ENCODE peak calls at places on chromosomes 5 and 9, in nine cellular contexts. One of them, this sample, is unnamed.

GRCh38 chr5:177509361-177509951 is at the start of gene DOK3:
- DNase-seq in H1: no peak
- DNase-seq in fibroblast of lung: no peak
- DNase-seq in GM23338: peak; percentile 60
- DNase-seq in SK-N-SH: no peak
- DNase-seq in MM.1S: peak; percentile 54
- DNase-seq in IMR-90: no peak
- DNase-seq in PC-9: no peak
- DNase-seq in mammary epithelial cell: no peak
- DNase-seq in this sample: peak; percentile 82

GRCh38 chr5:138213161-138214029 is at the start of gene CDC23:
- DNase-seq in H1: peak; percentile 90
- DNase-seq in fibroblast of lung: peak; percentile 97
- DNase-seq in GM23338: peak; percentile 100
- DNase-seq in SK-N-SH: peak; percentile 92
- DNase-seq in MM.1S: peak; percentile 98
- DNase-seq in IMR-90: peak; percentile 97
- DNase-seq in PC-9: peak; percentile 97
- DNase-seq in mammary epithelial cell: peak; percentile 99
- DNase-seq in this sample: peak; percentile 98

GRCh38 chr5:5313081-5313736 is 109.3 kb upstream of the ICE1 start:
- DNase-seq in H1: no peak
- DNase-seq in fibroblast of lung: no peak
- DNase-seq in GM23338: no peak
- DNase-seq in SK-N-SH: no peak
- DNase-seq in MM.1S: no peak
- DNase-seq in IMR-90: peak; percentile 4
- DNase-seq in PC-9: no peak
- DNase-seq in mammary epithelial cell: no peak
- DNase-seq in this sample: no peak

GRCh38 chr5:35319231-35320002 is 89.1 kb upstream of the PRLR start:
- DNase-seq in H1: no peak
- DNase-seq in fibroblast of lung: no peak
- DNase-seq in GM23338: no peak
- DNase-seq in SK-N-SH: no peak
- DNase-seq in MM.1S: peak; percentile 88
- DNase-seq in IMR-90: peak; percentile 2
- DNase-seq in PC-9: peak; percentile 21
- DNase-seq in mammary epithelial cell: peak; percentile 47
- DNase-seq in this sample: no peak

GRCh38 chr5:1031306-1031959 is 22.8 kb downstream of the NKD2 start:
- DNase-seq in H1: no peak
- DNase-seq in fibroblast of lung: no peak
- DNase-seq in GM23338: no peak
- DNase-seq in SK-N-SH: peak; percentile 21
- DNase-seq in MM.1S: no peak
- DNase-seq in IMR-90: no peak
- DNase-seq in PC-9: no peak
- DNase-seq in mammary epithelial cell: no peak
- DNase-seq in this sample: no peak

GRCh38 chr5:140420226-140420570 is 18.6 kb downstream of the ANKHD1 start:
- DNase-seq in H1: no peak
- DNase-seq in fibroblast of lung: peak; percentile 15
- DNase-seq in GM23338: no peak
- DNase-seq in SK-N-SH: no peak
- DNase-seq in MM.1S: no peak
- DNase-seq in IMR-90: no peak
- DNase-seq in PC-9: no peak
- DNase-seq in mammary epithelial cell: no peak
- DNase-seq in this sample: no peak

GRCh38 chr9:126979461-126979860 is 64.9 kb downstream of the RALGPS1 start:
- DNase-seq in H1: no peak
- DNase-seq in fibroblast of lung: no peak
- DNase-seq in GM23338: no peak
- DNase-seq in SK-N-SH: no peak
- DNase-seq in MM.1S: no peak
- DNase-seq in IMR-90: no peak
- DNase-seq in PC-9: no peak
- DNase-seq in mammary epithelial cell: peak; percentile 18
- DNase-seq in this sample: no peak

GRCh38 chr9:8821910-8822666 is 1022.5 kb upstream of the DMAC1 start:
- DNase-seq in H1: no peak
- DNase-seq in fibroblast of lung: peak; percentile 48
- DNase-seq in GM23338: no peak
- DNase-seq in SK-N-SH: no peak
- DNase-seq in MM.1S: peak; percentile 90
- DNase-seq in IMR-90: no peak
- DNase-seq in PC-9: no peak
- DNase-seq in mammary epithelial cell: no peak
- DNase-seq in this sample: no peak

GRCh38 chr9:131237931-131238401 is 38.3 kb downstream of the FAM78A start:
- DNase-seq in H1: peak; percentile 79
- DNase-seq in fibroblast of lung: peak; percentile 85
- DNase-seq in GM23338: peak; percentile 76
- DNase-seq in SK-N-SH: no peak
- DNase-seq in MM.1S: peak; percentile 93
- DNase-seq in IMR-90: peak; percentile 88
- DNase-seq in PC-9: peak; percentile 26
- DNase-seq in mammary epithelial cell: peak; percentile 48
- DNase-seq in this sample: peak; percentile 60

GRCh38 chr5:56814361-56814962 is 887 bp upstream of the MAP3K1 start:
- DNase-seq in H1: peak; percentile 62
- DNase-seq in fibroblast of lung: no peak
- DNase-seq in GM23338: peak; percentile 60
- DNase-seq in SK-N-SH: peak; percentile 71
- DNase-seq in MM.1S: peak; percentile 78
- DNase-seq in IMR-90: no peak
- DNase-seq in PC-9: peak; percentile 46
- DNase-seq in mammary epithelial cell: no peak
- DNase-seq in this sample: peak; percentile 57

GRCh38 chr5:159937580-159937979 is 21.3 kb downstream of the ADRA1B start:
- DNase-seq in H1: peak; percentile 11
- DNase-seq in fibroblast of lung: no peak
- DNase-seq in GM23338: no peak
- DNase-seq in SK-N-SH: no peak
- DNase-seq in MM.1S: no peak
- DNase-seq in IMR-90: no peak
- DNase-seq in PC-9: no peak
- DNase-seq in mammary epithelial cell: no peak
- DNase-seq in this sample: no peak

GRCh38 chr9:111431684-111432083 is 52.5 kb downstream of the ECPAS start:
- DNase-seq in H1: no peak
- DNase-seq in fibroblast of lung: peak; percentile 6
- DNase-seq in GM23338: no peak
- DNase-seq in SK-N-SH: no peak
- DNase-seq in MM.1S: no peak
- DNase-seq in IMR-90: peak; percentile 28
- DNase-seq in PC-9: no peak
- DNase-seq in mammary epithelial cell: no peak
- DNase-seq in this sample: no peak

GRCh38 chr5:73909474-73909873 is 283.5 kb downstream of the ARHGEF28 start:
- DNase-seq in H1: no peak
- DNase-seq in fibroblast of lung: no peak
- DNase-seq in GM23338: peak; percentile 8
- DNase-seq in SK-N-SH: no peak
- DNase-seq in MM.1S: no peak
- DNase-seq in IMR-90: no peak
- DNase-seq in PC-9: no peak
- DNase-seq in mammary epithelial cell: no peak
- DNase-seq in this sample: no peak

GRCh38 chr5:76472338-76473336 is 69.6 kb downstream of the IQGAP2 start:
- DNase-seq in H1: no peak
- DNase-seq in fibroblast of lung: peak; percentile 1
- DNase-seq in GM23338: no peak
- DNase-seq in SK-N-SH: no peak
- DNase-seq in MM.1S: no peak
- DNase-seq in IMR-90: no peak
- DNase-seq in PC-9: no peak
- DNase-seq in mammary epithelial cell: peak; percentile 31
- DNase-seq in this sample: no peak

GRCh38 chr5:130762031-130762430 is 403.0 kb downstream of the HINT1 start:
- DNase-seq in H1: no peak
- DNase-seq in fibroblast of lung: peak; percentile 0
- DNase-seq in GM23338: no peak
- DNase-seq in SK-N-SH: no peak
- DNase-seq in MM.1S: no peak
- DNase-seq in IMR-90: no peak
- DNase-seq in PC-9: no peak
- DNase-seq in mammary epithelial cell: peak; percentile 3
- DNase-seq in this sample: no peak

GRCh38 chr5:151264113-151264512 is 11.1 kb downstream of the GM2A start:
- DNase-seq in H1: no peak
- DNase-seq in fibroblast of lung: peak; percentile 46
- DNase-seq in GM23338: no peak
- DNase-seq in SK-N-SH: no peak
- DNase-seq in MM.1S: no peak
- DNase-seq in IMR-90: peak; percentile 47
- DNase-seq in PC-9: peak; percentile 90
- DNase-seq in mammary epithelial cell: peak; percentile 88
- DNase-seq in this sample: no peak

GRCh38 chr5:111480346-111480745 is 32.0 kb downstream of the STARD4 start:
- DNase-seq in H1: no peak
- DNase-seq in fibroblast of lung: no peak
- DNase-seq in GM23338: no peak
- DNase-seq in SK-N-SH: no peak
- DNase-seq in MM.1S: no peak
- DNase-seq in IMR-90: no peak
- DNase-seq in PC-9: no peak
- DNase-seq in mammary epithelial cell: no peak
- DNase-seq in this sample: no peak

GRCh38 chr5:111478898-111479297 is 33.4 kb downstream of the STARD4 start:
- DNase-seq in H1: no peak
- DNase-seq in fibroblast of lung: no peak
- DNase-seq in GM23338: no peak
- DNase-seq in SK-N-SH: no peak
- DNase-seq in MM.1S: no peak
- DNase-seq in IMR-90: no peak
- DNase-seq in PC-9: no peak
- DNase-seq in mammary epithelial cell: no peak
- DNase-seq in this sample: no peak

GRCh38 chr5:111472579-111472978 is 39.8 kb downstream of the STARD4 start:
- DNase-seq in H1: no peak
- DNase-seq in fibroblast of lung: no peak
- DNase-seq in GM23338: no peak
- DNase-seq in SK-N-SH: peak; percentile 37
- DNase-seq in MM.1S: no peak
- DNase-seq in IMR-90: no peak
- DNase-seq in PC-9: no peak
- DNase-seq in mammary epithelial cell: no peak
- DNase-seq in this sample: no peak

GRCh38 chr5:111478266-111478665 is 34.1 kb downstream of the STARD4 start:
- DNase-seq in H1: no peak
- DNase-seq in fibroblast of lung: peak; percentile 59
- DNase-seq in GM23338: no peak
- DNase-seq in SK-N-SH: peak; percentile 22
- DNase-seq in MM.1S: no peak
- DNase-seq in IMR-90: no peak
- DNase-seq in PC-9: no peak
- DNase-seq in mammary epithelial cell: no peak
- DNase-seq in this sample: no peak
- TF ChIP-seq CTCF in H1: no peak
- TF ChIP-seq CTCF in fibroblast of lung: peak; percentile 38
- TF ChIP-seq CTCF in GM23338: no peak
- TF ChIP-seq CTCF in SK-N-SH: peak; percentile 58
- TF ChIP-seq CTCF in MM.1S: no peak
- TF ChIP-seq CTCF in IMR-90: peak; percentile 36
- TF ChIP-seq CTCF in PC-9: no peak
- TF ChIP-seq CTCF in mammary epithelial cell: peak; percentile 24
- TF ChIP-seq CTCF in this sample: peak; percentile 29

DNA sequence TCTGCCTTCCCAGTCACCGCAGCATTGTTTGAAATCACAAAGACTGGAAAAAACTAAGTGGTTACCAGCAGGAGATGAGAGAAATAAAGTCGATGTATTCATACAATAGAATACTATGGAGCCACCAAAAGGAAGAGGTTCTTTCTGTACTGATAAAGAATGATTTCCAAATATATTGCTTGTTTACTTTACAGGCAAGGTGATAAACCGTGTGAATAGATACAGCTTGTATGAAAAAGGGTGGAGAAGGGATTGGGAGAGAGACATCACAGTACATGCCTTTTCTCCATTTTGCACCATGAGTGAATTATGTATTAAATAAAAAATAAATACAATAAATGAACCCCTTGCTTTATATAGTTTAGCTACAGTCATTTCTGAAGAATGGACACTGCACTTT is 91.7 kb downstream of the RFK start:
- DNase-seq in H1: no peak
- DNase-seq in fibroblast of lung: no peak
- DNase-seq in GM23338: no peak
- DNase-seq in SK-N-SH: no peak
- DNase-seq in MM.1S: no peak
- DNase-seq in IMR-90: no peak
- DNase-seq in PC-9: no peak
- DNase-seq in mammary epithelial cell: no peak
- DNase-seq in this sample: no peak
- H2AFZ ChIP-seq in H1: no peak overlapping the region
- H2AFZ ChIP-seq in fibroblast of lung: no peak overlapping the region
- H2AFZ ChIP-seq in GM23338: no peak overlapping the region
- H2AFZ ChIP-seq in SK-N-SH: no peak overlapping the region
- H2AFZ ChIP-seq in MM.1S: no peak overlapping the region
- H2AFZ ChIP-seq in IMR-90: no peak overlapping the region
- H2AFZ ChIP-seq in PC-9: no peak overlapping the region
- H2AFZ ChIP-seq in mammary epithelial cell: no peak overlapping the region
- H2AFZ ChIP-seq in this sample: no peak overlapping the region

GRCh38 chr5:120886351-120886860 is 422.3 kb downstream of the PRR16 start:
- DNase-seq in H1: no peak
- DNase-seq in fibroblast of lung: no peak
- DNase-seq in GM23338: no peak
- DNase-seq in SK-N-SH: no peak
- DNase-seq in MM.1S: no peak
- DNase-seq in IMR-90: no peak
- DNase-seq in PC-9: no peak
- DNase-seq in mammary epithelial cell: no peak
- DNase-seq in this sample: no peak
- TF ChIP-seq CTCF in H1: no peak
- TF ChIP-seq CTCF in fibroblast of lung: no peak
- TF ChIP-seq CTCF in GM23338: no peak
- TF ChIP-seq CTCF in SK-N-SH: no peak
- TF ChIP-seq CTCF in MM.1S: no peak
- TF ChIP-seq CTCF in IMR-90: no peak
- TF ChIP-seq CTCF in PC-9: no peak
- TF ChIP-seq CTCF in mammary epithelial cell: no peak
- TF ChIP-seq CTCF in this sample: no peak

GRCh38 chr9:81772144-81772543 is 82.8 kb upstream of the TLE1 start:
- DNase-seq in H1: no peak
- DNase-seq in fibroblast of lung: no peak
- DNase-seq in GM23338: no peak
- DNase-seq in SK-N-SH: no peak
- DNase-seq in MM.1S: no peak
- DNase-seq in IMR-90: peak; percentile 49
- DNase-seq in PC-9: no peak
- DNase-seq in mammary epithelial cell: no peak
- DNase-seq in this sample: no peak

GRCh38 chr9:81771606-81772005 is 82.3 kb upstream of the TLE1 start:
- DNase-seq in H1: no peak
- DNase-seq in fibroblast of lung: peak; percentile 39
- DNase-seq in GM23338: no peak
- DNase-seq in SK-N-SH: peak; percentile 29
- DNase-seq in MM.1S: no peak
- DNase-seq in IMR-90: peak; percentile 78
- DNase-seq in PC-9: no peak
- DNase-seq in mammary epithelial cell: no peak
- DNase-seq in this sample: no peak

GRCh38 chr9:81767921-81768320 is 78.6 kb upstream of the TLE1 start:
- DNase-seq in H1: no peak
- DNase-seq in fibroblast of lung: no peak
- DNase-seq in GM23338: no peak
- DNase-seq in SK-N-SH: no peak
- DNase-seq in MM.1S: no peak
- DNase-seq in IMR-90: no peak
- DNase-seq in PC-9: no peak
- DNase-seq in mammary epithelial cell: no peak
- DNase-seq in this sample: no peak
- H2AFZ ChIP-seq in H1: no peak overlapping the region
- H2AFZ ChIP-seq in fibroblast of lung: no peak overlapping the region
- H2AFZ ChIP-seq in GM23338: no peak overlapping the region
- H2AFZ ChIP-seq in SK-N-SH: no peak overlapping the region
- H2AFZ ChIP-seq in MM.1S: no peak overlapping the region
- H2AFZ ChIP-seq in IMR-90: no peak overlapping the region
- H2AFZ ChIP-seq in PC-9: no peak overlapping the region
- H2AFZ ChIP-seq in mammary epithelial cell: no peak overlapping the region
- H2AFZ ChIP-seq in this sample: no peak overlapping the region

This sample was measured in OCI-LY7.